ENCODE peak calls at places on chromosomes 2 and 18, in seven cellular contexts. One of them, this sample, is unnamed.

GRCh38 chr2:70532244-70532935 is 21.2 kb downstream of the TGFA start:
- DNase-seq in RWPE1: no peak
- DNase-seq in pancreas: no peak
- DNase-seq in psoas muscle: no peak
- DNase-seq in spleen: no peak
- DNase-seq in small intestine: no peak
- DNase-seq in left lung: no peak
- DNase-seq in this sample: no peak

GRCh38 chr18:75456277-75456676 is 28.8 kb upstream of the SMIM21 start:
- DNase-seq in RWPE1: no peak
- DNase-seq in pancreas: no peak
- DNase-seq in psoas muscle: no peak
- DNase-seq in spleen: no peak
- DNase-seq in small intestine: no peak
- DNase-seq in left lung: no peak
- DNase-seq in this sample: no peak

GRCh38 chr2:169363570-169364150 is 1.3 kb upstream of the LRP2 start:
- DNase-seq in RWPE1: no peak
- DNase-seq in pancreas: peak; percentile 65
- DNase-seq in psoas muscle: peak; percentile 11
- DNase-seq in spleen: peak; percentile 79
- DNase-seq in small intestine: peak; percentile 8
- DNase-seq in left lung: peak; percentile 81
- DNase-seq in this sample: no peak

GRCh38 chr2:152126664-152127063 is 27.8 kb upstream of the CACNB4 start:
- DNase-seq in RWPE1: no peak
- DNase-seq in pancreas: no peak
- DNase-seq in psoas muscle: no peak
- DNase-seq in spleen: no peak
- DNase-seq in small intestine: no peak
- DNase-seq in left lung: no peak
- DNase-seq in this sample: no peak

GRCh38 chr2:184555352-184555751 is 43.0 kb upstream of the ZNF804A start:
- DNase-seq in RWPE1: no peak
- DNase-seq in pancreas: no peak
- DNase-seq in psoas muscle: no peak
- DNase-seq in spleen: no peak
- DNase-seq in small intestine: no peak
- DNase-seq in left lung: no peak
- DNase-seq in this sample: no peak

GRCh38 chr2:17069564-17069963 is 403.9 kb upstream of the CYRIA start:
- DNase-seq in RWPE1: no peak
- DNase-seq in pancreas: no peak
- DNase-seq in psoas muscle: no peak
- DNase-seq in spleen: no peak
- DNase-seq in small intestine: no peak
- DNase-seq in left lung: no peak
- DNase-seq in this sample: no peak

GRCh38 chr18:33052886-33053285 is 280.1 kb upstream of the KLHL14 start:
- DNase-seq in RWPE1: no peak
- DNase-seq in pancreas: no peak
- DNase-seq in psoas muscle: no peak
- DNase-seq in spleen: no peak
- DNase-seq in small intestine: no peak
- DNase-seq in left lung: no peak
- DNase-seq in this sample: no peak

GRCh38 chr2:199989822-199990221 is 34.4 kb downstream of the MAIP1 start:
- DNase-seq in RWPE1: no peak
- DNase-seq in pancreas: no peak
- DNase-seq in psoas muscle: no peak
- DNase-seq in spleen: no peak
- DNase-seq in small intestine: peak; percentile 71
- DNase-seq in left lung: no peak
- DNase-seq in this sample: no peak

GRCh38 chr18:75828379-75828778 is 400.9 kb upstream of the SMIM21 start:
- DNase-seq in RWPE1: no peak
- DNase-seq in pancreas: no peak
- DNase-seq in psoas muscle: no peak
- DNase-seq in spleen: no peak
- DNase-seq in small intestine: no peak
- DNase-seq in left lung: no peak
- DNase-seq in this sample: no peak

GRCh38 chr2:143802242-143802641 is 673.0 kb downstream of the ARHGAP15 start:
- DNase-seq in RWPE1: peak; percentile 9
- DNase-seq in pancreas: no peak
- DNase-seq in psoas muscle: no peak
- DNase-seq in spleen: no peak
- DNase-seq in small intestine: no peak
- DNase-seq in left lung: no peak
- DNase-seq in this sample: no peak

GRCh38 chr2:141766225-141766624 is 364.6 kb downstream of the LRP1B start:
- DNase-seq in RWPE1: no peak
- DNase-seq in pancreas: no peak
- DNase-seq in psoas muscle: no peak
- DNase-seq in spleen: no peak
- DNase-seq in small intestine: no peak
- DNase-seq in left lung: no peak
- DNase-seq in this sample: no peak

GRCh38 chr2:222448806-222449205 is 24.5 kb downstream of the SGPP2 start:
- DNase-seq in RWPE1: no peak
- DNase-seq in pancreas: no peak
- DNase-seq in psoas muscle: no peak
- DNase-seq in spleen: no peak
- DNase-seq in small intestine: peak; percentile 7
- DNase-seq in left lung: no peak
- DNase-seq in this sample: no peak

GRCh38 chr2:31415421-31415820 is 879 bp upstream of the XDH start:
- DNase-seq in RWPE1: no peak
- DNase-seq in pancreas: no peak
- DNase-seq in psoas muscle: no peak
- DNase-seq in spleen: no peak
- DNase-seq in small intestine: no peak
- DNase-seq in left lung: no peak
- DNase-seq in this sample: no peak

GRCh38 chr2:100416939-100417744 is at the start of gene CHST10:
- DNase-seq in RWPE1: peak; percentile 57
- DNase-seq in pancreas: peak; percentile 83
- DNase-seq in psoas muscle: peak; percentile 65
- DNase-seq in spleen: peak; percentile 89
- DNase-seq in small intestine: peak; percentile 16
- DNase-seq in left lung: peak; percentile 86
- DNase-seq in this sample: peak; percentile 76

GRCh38 chr2:202193881-202194353 is 44.5 kb downstream of the SUMO1 start:
- DNase-seq in RWPE1: no peak
- DNase-seq in pancreas: no peak
- DNase-seq in psoas muscle: no peak
- DNase-seq in spleen: no peak
- DNase-seq in small intestine: no peak
- DNase-seq in left lung: no peak
- DNase-seq in this sample: no peak

GRCh38 chr2:174994381-174994780 is 10.8 kb downstream of the CHN1 start:
- DNase-seq in RWPE1: no peak
- DNase-seq in pancreas: no peak
- DNase-seq in psoas muscle: no peak
- DNase-seq in spleen: no peak
- DNase-seq in small intestine: no peak
- DNase-seq in left lung: no peak
- DNase-seq in this sample: no peak

GRCh38 chr2:28950941-28951630 is 30.0 kb upstream of the TOGARAM2 start:
- DNase-seq in RWPE1: no peak
- DNase-seq in pancreas: no peak
- DNase-seq in psoas muscle: no peak
- DNase-seq in spleen: no peak
- DNase-seq in small intestine: no peak
- DNase-seq in left lung: no peak
- DNase-seq in this sample: no peak

GRCh38 chr2:28952806-28953190 is 28.3 kb upstream of the TOGARAM2 start:
- DNase-seq in RWPE1: no peak
- DNase-seq in pancreas: no peak
- DNase-seq in psoas muscle: no peak
- DNase-seq in spleen: no peak
- DNase-seq in small intestine: peak; percentile 9
- DNase-seq in left lung: no peak
- DNase-seq in this sample: no peak

GRCh38 chr2:28949617-28950305 is 31.3 kb upstream of the TOGARAM2 start:
- DNase-seq in RWPE1: peak; percentile 28
- DNase-seq in pancreas: no peak
- DNase-seq in psoas muscle: no peak
- DNase-seq in spleen: no peak
- DNase-seq in small intestine: no peak
- DNase-seq in left lung: no peak
- DNase-seq in this sample: no peak

GRCh38 chr2:28949190-28949589 is 31.9 kb upstream of the TOGARAM2 start:
- DNase-seq in RWPE1: no peak
- DNase-seq in pancreas: no peak
- DNase-seq in psoas muscle: no peak
- DNase-seq in spleen: no peak
- DNase-seq in small intestine: no peak
- DNase-seq in left lung: no peak
- DNase-seq in this sample: no peak

GRCh38 chr2:28951910-28952805 is 28.9 kb upstream of the TOGARAM2 start:
- DNase-seq in RWPE1: no peak
- DNase-seq in pancreas: no peak
- DNase-seq in psoas muscle: peak; percentile 50
- DNase-seq in spleen: no peak
- DNase-seq in small intestine: peak; percentile 34
- DNase-seq in left lung: no peak
- DNase-seq in this sample: no peak
- H3K27ac ChIP-seq in RWPE1: peak overlapping the region; percentile 39
- H3K27ac ChIP-seq in pancreas: no peak overlapping the region
- H3K27ac ChIP-seq in psoas muscle: peak overlapping the region; percentile 53
- H3K27ac ChIP-seq in spleen: no peak overlapping the region
- H3K27ac ChIP-seq in small intestine: peak overlapping the region; percentile 65
- H3K27ac ChIP-seq in left lung: peak overlapping the region; percentile 81
- H3K27ac ChIP-seq in this sample: peak overlapping the region; percentile 21

GRCh38 chr2:209549589-209549988 is 125.7 kb downstream of the MAP2 start:
- DNase-seq in RWPE1: no peak
- DNase-seq in pancreas: no peak
- DNase-seq in psoas muscle: no peak
- DNase-seq in spleen: no peak
- DNase-seq in small intestine: no peak
- DNase-seq in left lung: no peak
- DNase-seq in this sample: no peak
- H3K27ac ChIP-seq in RWPE1: no peak overlapping the region
- H3K27ac ChIP-seq in pancreas: no peak overlapping the region
- H3K27ac ChIP-seq in psoas muscle: no peak overlapping the region
- H3K27ac ChIP-seq in spleen: no peak overlapping the region
- H3K27ac ChIP-seq in small intestine: no peak overlapping the region
- H3K27ac ChIP-seq in left lung: no peak overlapping the region
- H3K27ac ChIP-seq in this sample: no peak overlapping the region

DNA sequence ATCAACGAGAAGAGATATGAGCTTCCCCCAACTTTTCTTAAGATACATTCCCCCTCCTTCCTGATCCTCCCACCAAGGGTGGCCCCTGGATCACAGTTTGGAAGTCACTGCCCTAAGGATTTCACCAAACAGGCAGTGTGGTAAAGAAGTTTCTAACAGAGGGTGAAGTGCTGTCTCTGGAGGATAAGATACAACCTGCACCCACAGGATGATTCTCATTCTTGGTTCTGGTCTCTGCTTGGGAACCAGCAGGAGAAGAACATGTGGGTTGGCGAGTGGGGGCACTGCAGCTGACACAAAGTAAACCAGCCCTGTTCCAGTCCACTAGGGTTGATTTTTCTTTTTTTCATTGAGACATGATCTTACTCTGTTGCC is 9.3 kb downstream of the NFE2L2 start:
- DNase-seq in RWPE1: no peak
- DNase-seq in pancreas: no peak
- DNase-seq in psoas muscle: no peak
- DNase-seq in spleen: no peak
- DNase-seq in small intestine: no peak
- DNase-seq in left lung: no peak
- DNase-seq in this sample: no peak
- H3K27ac ChIP-seq in RWPE1: peak overlapping the region; percentile 48
- H3K27ac ChIP-seq in pancreas: no peak overlapping the region
- H3K27ac ChIP-seq in psoas muscle: peak overlapping the region; percentile 87
- H3K27ac ChIP-seq in spleen: no peak overlapping the region
- H3K27ac ChIP-seq in small intestine: peak overlapping the region; percentile 87
- H3K27ac ChIP-seq in left lung: peak overlapping the region; percentile 4
- H3K27ac ChIP-seq in this sample: no peak overlapping the region

DNA sequence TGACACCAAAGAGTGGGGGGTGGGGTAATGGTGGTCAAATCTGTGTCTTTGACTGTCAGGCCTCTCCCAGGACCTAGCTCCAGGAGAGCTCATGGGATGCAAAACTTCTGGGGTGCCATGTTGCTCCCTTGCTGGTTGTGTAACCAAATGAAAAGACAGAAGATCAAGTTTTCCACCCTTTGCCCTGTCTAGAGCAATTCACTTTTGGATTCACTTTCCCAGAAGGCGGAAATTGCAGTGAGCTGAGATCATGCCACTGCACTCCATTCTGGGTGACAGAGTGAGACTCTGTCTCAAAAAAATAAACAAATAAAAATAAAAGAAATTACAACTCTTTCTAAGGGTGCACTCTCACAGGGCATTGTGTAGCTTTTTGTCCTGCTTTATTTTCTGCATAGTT is 34.9 kb upstream of the PLA2R1 start:
- DNase-seq in RWPE1: no peak
- DNase-seq in pancreas: no peak
- DNase-seq in psoas muscle: no peak
- DNase-seq in spleen: no peak
- DNase-seq in small intestine: peak; percentile 84
- DNase-seq in left lung: no peak
- DNase-seq in this sample: no peak
- H3K27ac ChIP-seq in RWPE1: no peak overlapping the region
- H3K27ac ChIP-seq in pancreas: no peak overlapping the region
- H3K27ac ChIP-seq in psoas muscle: no peak overlapping the region
- H3K27ac ChIP-seq in spleen: no peak overlapping the region
- H3K27ac ChIP-seq in small intestine: no peak overlapping the region
- H3K27ac ChIP-seq in left lung: no peak overlapping the region
- H3K27ac ChIP-seq in this sample: no peak overlapping the region

GRCh38 chr2:86649119-86649947 is 25.7 kb upstream of the RNF103 start:
- DNase-seq in RWPE1: no peak
- DNase-seq in pancreas: no peak
- DNase-seq in psoas muscle: no peak
- DNase-seq in spleen: no peak
- DNase-seq in small intestine: peak; percentile 97
- DNase-seq in left lung: no peak
- DNase-seq in this sample: no peak
- H3K27ac ChIP-seq in RWPE1: no peak overlapping the region
- H3K27ac ChIP-seq in pancreas: no peak overlapping the region
- H3K27ac ChIP-seq in psoas muscle: no peak overlapping the region
- H3K27ac ChIP-seq in spleen: no peak overlapping the region
- H3K27ac ChIP-seq in small intestine: peak overlapping the region; percentile 88
- H3K27ac ChIP-seq in left lung: no peak overlapping the region
- H3K27ac ChIP-seq in this sample: no peak overlapping the region

This sample was measured in caudate nucleus.